ENCODE peak calls at places on chromosomes 5 and 9, in eight cellular contexts. One of them, this sample, is unnamed.

GRCh38 chr5:79560774-79561524 is 47.0 kb upstream of the HOMER1 start:
- DNase-seq in KBM-7: peak
- DNase-seq in iris pigment epithelial cell: peak
- DNase-seq in NCI-H2029: no peak
- DNase-seq in T-helper 2 cell: no peak
- DNase-seq in kidney glomerular epithelial cell: peak
- DNase-seq in breast epithelium: no peak
- DNase-seq in B cell: no peak
- DNase-seq in this sample: peak

GRCh38 chr5:159935946-159936345 is 19.7 kb downstream of the ADRA1B start:
- DNase-seq in KBM-7: no peak
- DNase-seq in iris pigment epithelial cell: no peak
- DNase-seq in NCI-H2029: no peak
- DNase-seq in T-helper 2 cell: no peak
- DNase-seq in kidney glomerular epithelial cell: no peak
- DNase-seq in breast epithelium: no peak
- DNase-seq in B cell: peak
- DNase-seq in this sample: no peak

GRCh38 chr5:91302335-91302734 is 80.8 kb downstream of the ARRDC3 start:
- DNase-seq in KBM-7: no peak
- DNase-seq in iris pigment epithelial cell: no peak
- DNase-seq in NCI-H2029: no peak
- DNase-seq in T-helper 2 cell: no peak
- DNase-seq in kidney glomerular epithelial cell: no peak
- DNase-seq in breast epithelium: no peak
- DNase-seq in B cell: no peak
- DNase-seq in this sample: peak

GRCh38 chr9:76586555-76587314 is 127.8 kb downstream of the GCNT1 start:
- DNase-seq in KBM-7: no peak
- DNase-seq in iris pigment epithelial cell: no peak
- DNase-seq in NCI-H2029: peak
- DNase-seq in T-helper 2 cell: no peak
- DNase-seq in kidney glomerular epithelial cell: no peak
- DNase-seq in breast epithelium: no peak
- DNase-seq in B cell: no peak
- DNase-seq in this sample: no peak

GRCh38 chr9:137975936-137976565 is 98.5 kb downstream of the CACNA1B start:
- DNase-seq in KBM-7: no peak
- DNase-seq in iris pigment epithelial cell: no peak
- DNase-seq in NCI-H2029: no peak
- DNase-seq in T-helper 2 cell: no peak
- DNase-seq in kidney glomerular epithelial cell: no peak
- DNase-seq in breast epithelium: no peak
- DNase-seq in B cell: no peak
- DNase-seq in this sample: no peak

GRCh38 chr9:123011878-123012528 is 21.5 kb upstream of the GPR21 start:
- DNase-seq in KBM-7: no peak
- DNase-seq in iris pigment epithelial cell: peak
- DNase-seq in NCI-H2029: no peak
- DNase-seq in T-helper 2 cell: no peak
- DNase-seq in kidney glomerular epithelial cell: no peak
- DNase-seq in breast epithelium: no peak
- DNase-seq in B cell: no peak
- DNase-seq in this sample: no peak

GRCh38 chr5:172740483-172741205 is 30.4 kb downstream of the DUSP1 start:
- DNase-seq in KBM-7: no peak
- DNase-seq in iris pigment epithelial cell: peak
- DNase-seq in NCI-H2029: no peak
- DNase-seq in T-helper 2 cell: no peak
- DNase-seq in kidney glomerular epithelial cell: peak
- DNase-seq in breast epithelium: peak
- DNase-seq in B cell: no peak
- DNase-seq in this sample: no peak

GRCh38 chr5:65982635-65983034 is 56.3 kb downstream of the ERBIN start:
- DNase-seq in KBM-7: no peak
- DNase-seq in iris pigment epithelial cell: peak
- DNase-seq in NCI-H2029: no peak
- DNase-seq in T-helper 2 cell: no peak
- DNase-seq in kidney glomerular epithelial cell: no peak
- DNase-seq in breast epithelium: no peak
- DNase-seq in B cell: no peak
- DNase-seq in this sample: no peak

GRCh38 chr5:82812575-82812974 is 264.6 kb downstream of the TMEM167A start:
- DNase-seq in KBM-7: no peak
- DNase-seq in iris pigment epithelial cell: peak
- DNase-seq in NCI-H2029: no peak
- DNase-seq in T-helper 2 cell: no peak
- DNase-seq in kidney glomerular epithelial cell: no peak
- DNase-seq in breast epithelium: no peak
- DNase-seq in B cell: no peak
- DNase-seq in this sample: no peak

GRCh38 chr5:175393922-175394321 is 50.1 kb downstream of the DRD1 start:
- DNase-seq in KBM-7: no peak
- DNase-seq in iris pigment epithelial cell: no peak
- DNase-seq in NCI-H2029: no peak
- DNase-seq in T-helper 2 cell: no peak
- DNase-seq in kidney glomerular epithelial cell: no peak
- DNase-seq in breast epithelium: no peak
- DNase-seq in B cell: no peak
- DNase-seq in this sample: no peak

GRCh38 chr9:120950421-120951388 is 24.1 kb upstream of the TRAF1 start:
- DNase-seq in KBM-7: peak
- DNase-seq in iris pigment epithelial cell: no peak
- DNase-seq in NCI-H2029: peak
- DNase-seq in T-helper 2 cell: no peak
- DNase-seq in kidney glomerular epithelial cell: peak
- DNase-seq in breast epithelium: no peak
- DNase-seq in B cell: no peak
- DNase-seq in this sample: no peak

GRCh38 chr5:179154991-179155955 is 95.1 kb downstream of the ZNF354C start:
- DNase-seq in KBM-7: no peak
- DNase-seq in iris pigment epithelial cell: no peak
- DNase-seq in NCI-H2029: no peak
- DNase-seq in T-helper 2 cell: no peak
- DNase-seq in kidney glomerular epithelial cell: no peak
- DNase-seq in breast epithelium: no peak
- DNase-seq in B cell: no peak
- DNase-seq in this sample: no peak

GRCh38 chr5:3912790-3913189 is 317.2 kb downstream of the IRX1 start:
- DNase-seq in KBM-7: no peak
- DNase-seq in iris pigment epithelial cell: no peak
- DNase-seq in NCI-H2029: no peak
- DNase-seq in T-helper 2 cell: no peak
- DNase-seq in kidney glomerular epithelial cell: no peak
- DNase-seq in breast epithelium: no peak
- DNase-seq in B cell: no peak
- DNase-seq in this sample: no peak

This sample was measured in OCI-M1.